ENCODE peak calls at places on chromosome 14, in six cellular contexts. L is AG09309, H is MV-4-11, Y is amygdala, E is NCI-H146, K is germinal center. M is an unnamed sample.
A peak's percentile ranks its signal among the peaks of the same experiment; 100 is the strongest.

GRCh38 chr14:89454971-89455370 is 37.9 kb upstream of the FOXN3 start:
- DNase-seq in L (no peak), H (no peak), Y (no peak), E (no peak), K (no peak), M (no peak)

GRCh38 chr14:95253039-95253620 is 66.6 kb downstream of the CLMN start:
- DNase-seq in L (no peak), H (no peak), Y (no peak), E (no peak), K (no peak), M (no peak)

GRCh38 chr14:56796259-56796658 is 14.0 kb downstream of the OTX2 start:
- DNase-seq in L (no peak), H (no peak), Y (no peak), E (peak; percentile 7), K (no peak), M (no peak)

GRCh38 chr14:49637534-49638078 is 2.6 kb upstream of the DNAAF2 start:
- DNase-seq in L (no peak), H (no peak), Y (no peak), E (no peak), K (no peak), M (no peak)

GRCh38 chr14:57574617-57575288 is 81.1 kb upstream of the CCDC198 start:
- DNase-seq in L (no peak), H (no peak), Y (no peak), E (no peak), K (no peak), M (no peak)

GRCh38 chr14:105178868-105179140 is 2.3 kb downstream of the NUDT14 start:
- DNase-seq in L (no peak), H (no peak), Y (no peak), E (no peak), K (no peak), M (no peak)

GRCh38 chr14:30621954-30622830 is at the start of gene SCFD1:
- DNase-seq in L (peak; percentile 37), H (peak; percentile 88), Y (peak; percentile 87), E (peak; percentile 89), K (peak; percentile 90), M (peak; percentile 92)

GRCh38 chr14:73476451-73476905 is 14.3 kb upstream of the RIOX1 start:
- DNase-seq in L (no peak), H (no peak), Y (no peak), E (no peak), K (no peak), M (no peak)

GRCh38 chr14:66088661-66089060 is 397.5 kb upstream of the CCDC196 start:
- DNase-seq in L (peak; percentile 32), H (no peak), Y (no peak), E (no peak), K (no peak), M (no peak)

GRCh38 chr14:91245029-91245428 is 525 bp upstream of the GPR68 start:
- DNase-seq in L (no peak), H (no peak), Y (no peak), E (no peak), K (no peak), M (no peak)

GRCh38 chr14:79972230-79972629 is 239.1 kb downstream of the DIO2 start:
- DNase-seq in L (no peak), H (no peak), Y (no peak), E (no peak), K (no peak), M (no peak)

GRCh38 chr14:64930085-64930843 is 12.3 kb downstream of the GPX2 start:
- DNase-seq in L (no peak), H (no peak), Y (no peak), E (no peak), K (no peak), M (no peak)

GRCh38 chr14:105195533-105196227 is 14.6 kb upstream of the NUDT14 start:
- DNase-seq in L (no peak), H (no peak), Y (no peak), E (no peak), K (no peak), M (no peak)

GRCh38 chr14:102817942-102818940 is 41.0 kb downstream of the TRAF3 start:
- DNase-seq in L (peak; percentile 23), H (no peak), Y (no peak), E (no peak), K (no peak), M (no peak)

GRCh38 chr14:89314274-89314673 is 102.8 kb downstream of the FOXN3 start:
- DNase-seq in L (no peak), H (no peak), Y (no peak), E (no peak), K (no peak), M (no peak)

GRCh38 chr14:64507376-64508156 is 3.0 kb downstream of the ZBTB1 start:
- DNase-seq in L (no peak), H (no peak), Y (no peak), E (no peak), K (no peak), M (no peak)

GRCh38 chr14:58060077-58060476 is 91.9 kb downstream of the ARMH4 start:
- DNase-seq in L (no peak), H (no peak), Y (no peak), E (no peak), K (no peak), M (no peak)

GRCh38 chr14:93114068-93114710 is 1.5 kb downstream of the ITPK1 start:
- DNase-seq in L (no peak), H (no peak), Y (peak; percentile 16), E (no peak), K (no peak), M (no peak)

GRCh38 chr14:103699901-103700752 is 15.1 kb downstream of the XRCC3 start:
- DNase-seq in L (no peak), H (no peak), Y (peak; percentile 41), E (no peak), K (no peak), M (peak; percentile 48)

GRCh38 chr14:30550335-30550734 is 8.6 kb upstream of the G2E3 start:
- DNase-seq in L (no peak), H (no peak), Y (no peak), E (no peak), K (no peak), M (no peak)

GRCh38 chr14:67940894-67941455 is 121.4 kb downstream of the RAD51B start:
- DNase-seq in L (peak; percentile 67), H (no peak), Y (no peak), E (no peak), K (no peak), M (no peak)

GRCh38 chr14:80901813-80902212 is 39.7 kb downstream of the CEP128 start:
- DNase-seq in L (no peak), H (no peak), Y (no peak), E (no peak), K (no peak), M (no peak)

GRCh38 chr14:65336191-65336591 is 76.3 kb upstream of the FUT8 start:
- DNase-seq in L (no peak), H (peak; percentile 18), Y (no peak), E (no peak), K (no peak), M (no peak)

GRCh38 chr14:104705340-104706047 is 16.1 kb downstream of the INF2 start:
- DNase-seq in L (no peak), H (no peak), Y (no peak), E (no peak), K (no peak), M (no peak)

GRCh38 chr14:32342854-32343200 is 13.7 kb downstream of the AKAP6 start:
- DNase-seq in L (no peak), H (no peak), Y (no peak), E (no peak), K (no peak), M (no peak)

GRCh38 chr14:31770271-31770670 is 209.1 kb downstream of the NUBPL start:
- DNase-seq in L (no peak), H (peak; percentile 80), Y (no peak), E (no peak), K (no peak), M (no peak)

GRCh38 chr14:95220663-95221231 is 63.4 kb upstream of the DICER1 start:
- DNase-seq in L (no peak), H (no peak), Y (no peak), E (no peak), K (no peak), M (no peak)

GRCh38 chr14:84657866-84658385 is 872.0 kb upstream of the FLRT2 start:
- DNase-seq in L (no peak), H (no peak), Y (no peak), E (no peak), K (no peak), M (no peak)

GRCh38 chr14:22497671-22498093 is 91.3 kb downstream of the DAD1 start:
- DNase-seq in L (no peak), H (no peak), Y (no peak), E (no peak), K (no peak), M (no peak)

GRCh38 chr14:76953196-76953945 is 75.1 kb downstream of the IRF2BPL start:
- DNase-seq in L (peak; percentile 44), H (peak; percentile 70), Y (no peak), E (no peak), K (peak; percentile 52), M (no peak)

GRCh38 chr14:21455912-21456667 is at the start of gene CHD8:
- DNase-seq in L (peak; percentile 98), H (peak; percentile 100), Y (peak; percentile 100), E (peak; percentile 99), K (peak; percentile 99), M (peak; percentile 100)

GRCh38 chr14:64563696-64564095 is 13.9 kb downstream of the PPP1R36 start:
- DNase-seq in L (no peak), H (no peak), Y (no peak), E (no peak), K (no peak), M (no peak)

GRCh38 chr14:52332269-52332668 is 18.2 kb downstream of the PTGER2 start:
- DNase-seq in L (no peak), H (no peak), Y (no peak), E (no peak), K (no peak), M (no peak)

GRCh38 chr14:53683229-53683628 is 273.4 kb downstream of the BMP4 start:
- DNase-seq in L (no peak), H (no peak), Y (no peak), E (no peak), K (no peak), M (no peak)

GRCh38 chr14:75298187-75298985 is 19.8 kb downstream of the FOS start:
- DNase-seq in L (no peak), H (peak; percentile 60), Y (no peak), E (no peak), K (no peak), M (no peak)

GRCh38 chr14:70086685-70087379 is 101.9 kb downstream of the SLC8A3 start:
- DNase-seq in L (no peak), H (peak; percentile 42), Y (no peak), E (peak; percentile 38), K (peak; percentile 20), M (no peak)

M was measured in hypothalamus.